ENCODE peak calls at places on chromosomes 12 and 14, in four cellular contexts. Z, H, K and J are unnamed samples.

GRCh38 chr14:104576607-104577332 is 2.8 kb upstream of the C14orf180 start:
- DNase-seq in Z (no peak), H (no peak), K (no peak), J (no peak)

GRCh38 chr12:104334581-104334980 is 31.0 kb downstream of the EID3 start:
- DNase-seq in Z (no peak), H (no peak), K (no peak), J (no peak)

GRCh38 chr12:96176575-96176974 is 17.6 kb upstream of the ELK3 start:
- DNase-seq in Z (no peak), H (no peak), K (no peak), J (no peak)

GRCh38 chr12:121534495-121535148 is 46.2 kb downstream of the KDM2B start:
- DNase-seq in Z (peak), H (no peak), K (no peak), J (no peak)

GRCh38 chr14:59087240-59087639 is 101.2 kb upstream of the DAAM1 start:
- DNase-seq in Z (no peak), H (no peak), K (no peak), J (no peak)

GRCh38 chr12:44385964-44386363 is 490.2 kb downstream of the NELL2 start:
- DNase-seq in Z (no peak), H (no peak), K (no peak), J (no peak)

GRCh38 chr14:71415404-71415690 is 508.1 kb downstream of the PCNX1 start:
- DNase-seq in Z (no peak), H (no peak), K (no peak), J (no peak)

GRCh38 chr12:67355428-67356385 is 86.5 kb downstream of the CAND1 start:
- DNase-seq in Z (peak), H (peak), K (peak), J (peak)

GRCh38 chr12:124094733-124095132 is 121.7 kb downstream of the ZNF664 start:
- DNase-seq in Z (no peak), H (no peak), K (no peak), J (no peak)

GRCh38 chr14:21940887-21941855 is 267.6 kb upstream of the OR4E1 start:
- DNase-seq in Z (no peak), H (no peak), K (peak), J (peak)

GRCh38 chr12:19382111-19382526 is 57.2 kb upstream of the AEBP2 start:
- DNase-seq in Z (peak), H (peak), K (no peak), J (no peak)

GRCh38 chr12:56078931-56079728 is 835 bp upstream of the ERBB3 start:
- DNase-seq in Z (peak), H (no peak), K (peak), J (peak)

GRCh38 chr14:44962573-44963528 is 861 bp downstream of the TOGARAM1 start:
- DNase-seq in Z (no peak), H (no peak), K (no peak), J (no peak)

GRCh38 chr12:93130371-93131049 is 201.4 kb upstream of the EEA1 start:
- DNase-seq in Z (no peak), H (no peak), K (no peak), J (no peak)

GRCh38 chr14:23470947-23471346 is 1.4 kb downstream of the NGDN start:
- DNase-seq in Z (no peak), H (no peak), K (no peak), J (no peak)

GRCh38 chr14:50677527-50678063 is 9.5 kb upstream of the SAV1 start:
- DNase-seq in Z (no peak), H (peak), K (no peak), J (peak)

GRCh38 chr12:95774311-95775045 is 16.1 kb downstream of the NTN4 start:
- DNase-seq in Z (no peak), H (no peak), K (no peak), J (no peak)

GRCh38 chr12:63018273-63018672 is 83.3 kb upstream of the PPM1H start:
- DNase-seq in Z (no peak), H (no peak), K (no peak), J (no peak)

GRCh38 chr14:64698899-64699298 is 5.3 kb upstream of the PLEKHG3 start:
- DNase-seq in Z (no peak), H (no peak), K (no peak), J (no peak)

GRCh38 chr12:86186449-86186848 is 69.7 kb downstream of the MGAT4C start:
- DNase-seq in Z (no peak), H (no peak), K (no peak), J (no peak)

GRCh38 chr12:105214141-105214540 is 21.8 kb downstream of the APPL2 start:
- DNase-seq in Z (no peak), H (no peak), K (no peak), J (no peak)

GRCh38 chr14:23353433-23353780 is 720 bp upstream of the SLC22A17 start:
- DNase-seq in Z (no peak), H (no peak), K (no peak), J (no peak)

GRCh38 chr14:96502621-96503251 is 554 bp downstream of the PAPOLA start:
- DNase-seq in Z (no peak), H (no peak), K (peak), J (no peak)

GRCh38 chr14:91244501-91244901 is at the start of gene GPR68:
- DNase-seq in Z (no peak), H (no peak), K (no peak), J (no peak)

GRCh38 chr14:97723834-97724770 is 926.9 kb downstream of the VRK1 start:
- DNase-seq in Z (no peak), H (no peak), K (no peak), J (no peak)

GRCh38 chr12:64806593-64806992 is 17.9 kb upstream of the TBC1D30 start:
- DNase-seq in Z (no peak), H (no peak), K (no peak), J (no peak)

GRCh38 chr12:111444314-111444705 is 38.6 kb downstream of the SH2B3 start:
- DNase-seq in Z (no peak), H (peak), K (no peak), J (no peak)

GRCh38 chr14:92317511-92317910 is 5.5 kb upstream of the SLC24A4 start:
- DNase-seq in Z (no peak), H (no peak), K (no peak), J (no peak)

GRCh38 chr14:85625925-85626585 is 96.1 kb downstream of the FLRT2 start:
- DNase-seq in Z (no peak), H (no peak), K (no peak), J (no peak)

GRCh38 chr14:75999511-76000190 is 14.1 kb downstream of the IFT43 start:
- DNase-seq in Z (no peak), H (no peak), K (no peak), J (no peak)

GRCh38 chr12:69884386-69884785 is 59.4 kb downstream of the MYRFL start:
- DNase-seq in Z (no peak), H (no peak), K (no peak), J (no peak)

GRCh38 chr14:95465358-95465757 is 51.1 kb downstream of the SYNE3 start:
- DNase-seq in Z (no peak), H (no peak), K (no peak), J (no peak)

GRCh38 chr14:50846171-50846880 is 15.4 kb upstream of the NIN start:
- DNase-seq in Z (no peak), H (no peak), K (no peak), J (no peak)

GRCh38 chr12:51131745-51132521 is 41.0 kb downstream of the TFCP2 start:
- DNase-seq in Z (no peak), H (no peak), K (no peak), J (no peak)

GRCh38 chr12:29102739-29103138 is 46.3 kb upstream of the FAR2 start:
- DNase-seq in Z (no peak), H (no peak), K (no peak), J (no peak)

GRCh38 chr12:62562892-62563291 is 96.3 kb downstream of the MON2 start:
- DNase-seq in Z (no peak), H (no peak), K (no peak), J (no peak)

GRCh38 chr12:50677858-50678257 is 86.0 kb upstream of the ATF1 start:
- DNase-seq in Z (no peak), H (no peak), K (no peak), J (no peak)

GRCh38 chr12:4320287-4320858 is 640 bp upstream of the TIGAR start:
- DNase-seq in Z (no peak), H (no peak), K (no peak), J (no peak)

DNA sequence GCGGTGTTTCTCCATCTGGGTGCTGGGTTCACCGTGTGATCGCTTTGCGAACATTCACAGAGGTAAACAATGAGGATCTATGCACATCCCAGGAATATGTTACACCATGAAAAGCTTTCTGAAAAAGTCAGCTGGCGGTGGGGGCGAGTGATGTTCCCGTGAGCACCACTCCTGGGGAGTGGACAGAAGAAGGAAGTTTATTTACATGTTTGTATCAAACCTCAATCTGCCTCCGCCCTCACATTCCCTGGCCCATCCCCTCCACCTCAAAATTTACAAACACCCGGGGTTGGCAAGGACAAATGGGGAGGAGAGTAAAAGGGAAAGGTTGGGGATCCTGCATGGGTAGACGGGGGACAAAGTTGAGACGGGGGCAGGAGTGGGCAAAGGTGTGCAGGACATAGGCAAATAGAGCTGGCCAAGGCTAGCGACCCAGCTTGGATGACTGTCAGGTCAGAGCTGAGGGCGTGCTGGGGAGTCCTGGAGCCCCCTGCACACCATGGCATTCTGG is 6.9 kb downstream of the TNFRSF1A start:
- DNase-seq in Z (no peak), H (no peak), K (no peak), J (no peak)
- TF ChIP-seq POLR2A in Z (no peak), H (no peak), K (no peak), J (no peak)

GRCh38 chr12:80400591-80400991 is 43.4 kb upstream of the PTPRQ start:
- DNase-seq in Z (no peak), H (no peak), K (no peak), J (no peak)

GRCh38 chr12:80406253-80406652 is 37.8 kb upstream of the PTPRQ start:
- DNase-seq in Z (no peak), H (no peak), K (no peak), J (no peak)

DNA sequence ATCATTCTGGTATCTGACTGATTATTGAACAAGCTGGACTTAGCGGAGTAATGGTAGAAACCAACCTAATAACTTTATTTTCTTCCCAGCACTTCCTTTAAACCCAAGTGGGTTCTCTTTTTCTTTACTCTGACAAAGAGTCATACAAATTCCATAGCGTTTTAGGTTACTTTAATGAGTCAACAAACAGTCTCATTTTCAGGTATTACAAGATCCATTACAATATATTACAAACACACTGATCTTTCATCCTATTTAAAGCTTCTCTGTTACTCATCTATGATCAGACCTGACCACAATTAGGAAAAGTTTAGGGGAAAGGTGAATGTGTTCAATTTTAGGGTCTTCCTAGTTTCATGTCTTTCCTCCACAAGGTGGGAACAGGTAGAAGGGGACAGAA is 39.4 kb upstream of the PTPRQ start:
- DNase-seq in Z (no peak), H (no peak), K (no peak), J (no peak)
- TF ChIP-seq EGR1 in Z (no peak), H (no peak), K (no peak), J (no peak)

GRCh38 chr12:46358791-46359666 is 13.5 kb downstream of the SLC38A2 start:
- DNase-seq in Z (no peak), H (no peak), K (no peak), J (no peak)
- TF ChIP-seq POLR2A in Z (peak), H (no peak), K (peak), J (no peak)

DNA sequence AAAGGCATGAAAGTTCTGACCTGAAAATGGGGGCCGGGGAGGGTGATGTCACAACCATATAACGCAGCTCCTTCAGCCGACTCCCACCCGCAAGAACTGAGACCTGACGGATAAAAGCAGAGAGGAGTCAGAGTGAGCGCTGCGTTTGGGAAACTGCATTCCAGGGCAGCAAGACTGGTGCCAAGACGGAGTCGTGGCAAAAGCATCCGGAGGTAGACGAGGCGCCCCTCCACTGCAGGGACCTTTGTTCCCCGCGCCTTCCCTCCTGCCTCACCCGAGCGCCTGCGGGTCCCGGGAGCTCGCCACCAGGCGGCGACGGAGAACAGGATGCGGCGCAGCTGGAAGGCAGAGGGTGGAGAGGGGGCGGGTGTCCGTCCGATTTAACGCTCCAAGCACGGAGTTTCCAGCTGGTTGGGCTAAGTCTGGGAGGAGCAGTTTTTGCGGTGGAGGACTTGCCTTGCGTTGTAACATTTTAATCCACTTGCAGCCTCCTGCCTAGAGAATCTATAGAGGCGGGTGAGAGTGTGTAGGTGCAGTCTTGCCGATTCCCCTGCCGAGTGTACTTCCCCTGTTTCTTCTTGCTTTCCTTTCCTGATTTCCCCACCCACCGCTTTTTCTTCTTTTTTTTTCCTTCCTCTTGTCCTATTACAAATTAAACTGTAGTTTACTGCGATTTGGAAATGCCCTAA is 1.2 kb upstream of the CPNE8 start:
- DNase-seq in Z (peak), H (peak), K (peak), J (peak)
- TF ChIP-seq EGR1 in Z (peak), H (peak), K (peak), J (peak)

DNA sequence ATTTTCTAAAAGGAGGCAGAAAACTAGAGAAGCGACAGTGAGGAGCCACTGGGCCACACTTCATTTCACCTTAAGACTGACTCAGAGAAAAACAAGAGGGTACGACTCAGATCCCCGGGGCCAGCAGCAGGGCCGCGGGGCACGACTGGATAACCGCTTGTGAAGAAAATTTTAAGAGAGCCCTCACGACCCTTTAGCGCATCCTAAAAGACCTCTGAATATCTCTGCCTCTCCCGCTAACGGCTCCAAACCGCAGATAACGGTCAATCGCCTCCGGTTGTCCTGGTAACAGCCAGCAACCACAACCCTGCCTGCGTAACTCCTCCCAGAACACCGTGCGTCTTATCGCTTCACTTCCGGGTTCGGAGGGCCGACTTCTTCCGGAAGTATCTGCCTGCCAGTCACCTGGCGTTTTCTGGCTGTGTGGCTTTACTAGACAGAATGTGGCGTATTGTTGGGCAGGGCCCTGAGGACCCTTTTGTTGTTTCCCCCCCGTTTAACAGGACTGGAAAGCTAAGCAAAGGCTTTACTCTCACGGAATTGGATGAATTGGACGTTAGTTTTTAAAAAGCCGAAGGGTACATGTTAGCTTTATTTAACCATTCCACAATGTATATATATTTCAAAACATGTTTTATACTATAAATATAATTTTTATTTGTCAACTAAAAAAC is 5.4 kb upstream of the ATP23 start:
- DNase-seq in Z (peak), H (peak), K (peak), J (peak)
- TF ChIP-seq POLR2A in Z (no peak), H (peak), K (peak), J (peak)

GRCh38 chr12:68743416-68743815 is 2.6 kb upstream of the SLC35E3 start:
- DNase-seq in Z (no peak), H (no peak), K (no peak), J (no peak)

GRCh38 chr12:68749443-68749842 is 3.5 kb downstream of the SLC35E3 start:
- DNase-seq in Z (no peak), H (no peak), K (no peak), J (no peak)

GRCh38 chr12:68745904-68746571 is at the start of gene SLC35E3:
- DNase-seq in Z (peak), H (peak), K (peak), J (peak)

GRCh38 chr12:68746572-68747180 is 700 bp downstream of the SLC35E3 start:
- DNase-seq in Z (no peak), H (peak), K (peak), J (no peak)

DNA sequence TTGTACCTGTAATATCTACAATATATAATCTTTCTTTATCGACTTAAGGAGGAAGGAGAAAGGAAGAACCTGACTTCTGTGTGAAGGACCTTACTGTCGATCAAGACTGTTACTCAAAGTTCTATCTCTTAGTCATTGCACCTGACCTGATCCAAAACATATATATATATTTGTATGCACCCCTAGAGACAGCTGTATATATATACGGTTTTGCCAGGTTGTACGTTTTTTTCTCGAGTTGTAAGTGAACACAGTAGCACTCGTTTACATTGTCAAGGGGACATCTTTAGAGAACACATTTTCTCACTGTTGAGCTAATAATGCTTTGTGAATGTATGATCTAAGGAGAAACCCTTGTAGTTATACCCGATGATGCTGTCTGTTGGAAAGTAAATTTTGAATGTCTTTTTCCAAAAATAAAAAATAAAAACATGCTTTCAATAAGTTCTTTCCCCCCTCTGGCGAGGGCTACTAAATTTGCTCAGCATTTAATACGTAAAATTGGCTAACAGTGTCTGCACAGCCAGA is 536 bp upstream of the SLC35E3 start:
- DNase-seq in Z (no peak), H (no peak), K (no peak), J (no peak)
- TF ChIP-seq EGR1 in Z (no peak), H (no peak), K (no peak), J (no peak)